ENCODE peak calls at places on chromosomes 12 and 14, in five cellular contexts. F, B, M, O and J are unnamed samples.

GRCh38 chr12:99918003-99918402 is 66.7 kb downstream of the ANKS1B start:
- DNase-seq in F (no peak), B (no peak), M (no peak), O (no peak), J (no peak)

GRCh38 chr14:100100032-100100405 is 34.8 kb downstream of the EVL start:
- DNase-seq in F (no peak), B (no peak), M (no peak), O (no peak), J (no peak)

GRCh38 chr12:116881867-116882507 is 746 bp upstream of the HRK start:
- DNase-seq in F (no peak), B (no peak), M (peak; percentile 45), O (no peak), J (no peak)

GRCh38 chr14:103518416-103519042 is 4.1 kb downstream of the CKB start:
- DNase-seq in F (no peak), B (no peak), M (peak; percentile 58), O (no peak), J (peak; percentile 59)

GRCh38 chr12:48442191-48442828 is 30.0 kb upstream of the ANP32D start:
- DNase-seq in F (no peak), B (no peak), M (peak; percentile 29), O (no peak), J (peak; percentile 40)

GRCh38 chr14:34911209-34912150 is 36.3 kb upstream of the BAZ1A start:
- DNase-seq in F (no peak), B (no peak), M (no peak), O (no peak), J (no peak)

GRCh38 chr14:103819503-103820307 is 27.7 kb downstream of the PPP1R13B start:
- DNase-seq in F (no peak), B (no peak), M (no peak), O (peak; percentile 57), J (peak; percentile 11)

GRCh38 chr14:77011226-77011762 is 17.2 kb downstream of the IRF2BPL start:
- DNase-seq in F (no peak), B (no peak), M (no peak), O (no peak), J (no peak)

GRCh38 chr14:52706286-52706685 is 714 bp upstream of the PSMC6 start:
- DNase-seq in F (no peak), B (peak; percentile 44), M (peak; percentile 25), O (no peak), J (peak; percentile 38)

GRCh38 chr12:132181570-132182200 is 37.4 kb downstream of the NOC4L start:
- DNase-seq in F (no peak), B (no peak), M (no peak), O (no peak), J (no peak)

GRCh38 chr12:1297206-1297605 is 297.2 kb downstream of the FBXL14 start:
- DNase-seq in F (no peak), B (no peak), M (no peak), O (no peak), J (no peak)